ENCODE peak calls at places on chromosomes 5 and 9, in four cellular contexts. L is cardiac muscle cell, A is HFF-Myc, G is Calu3. Q is an unnamed sample.

GRCh38 chr9:76456202-76456926 is 2.6 kb upstream of the GCNT1 start:
- DNase-seq in G (peak), L (peak), A (no peak), Q (peak)

GRCh38 chr9:93674580-93675335 is 98.4 kb downstream of the PHF2 start:
- DNase-seq in G (no peak), L (no peak), A (no peak), Q (no peak)

GRCh38 chr5:157121709-157122108 is 12.9 kb upstream of the HAVCR2 start:
- DNase-seq in A (no peak), G (no peak), L (no peak), Q (no peak)

GRCh38 chr5:3843691-3844090 is 248.1 kb downstream of the IRX1 start:
- DNase-seq in A (no peak), L (peak), G (no peak), Q (no peak)

GRCh38 chr5:87383216-87383615 is 29.5 kb downstream of the CCNH start:
- DNase-seq in L (no peak), G (no peak), A (peak), Q (no peak)

GRCh38 chr5:45277860-45278259 is 418.3 kb downstream of the HCN1 start:
- DNase-seq in G (no peak), A (no peak), L (no peak), Q (no peak)

GRCh38 chr9:125125523-125125922 is 17.8 kb downstream of the SCAI start:
- DNase-seq in G (no peak), A (no peak), L (no peak), Q (no peak)

GRCh38 chr5:36607114-36607561 is 732 bp downstream of the SLC1A3 start:
- DNase-seq in G (peak), A (peak), L (peak), Q (peak)

GRCh38 chr5:150556106-150556505 is 48.2 kb downstream of the NDST1 start:
- DNase-seq in L (no peak), A (no peak), G (no peak), Q (no peak)

GRCh38 chr5:131814990-131815389 is 18.2 kb upstream of the FNIP1 start:
- DNase-seq in L (no peak), A (peak), G (peak), Q (no peak)
- TF ChIP-seq CTCF in L (no peak), A (no peak), G (no peak), Q (no peak)

GRCh38 chr9:26510137-26510536 is 382.5 kb downstream of the CAAP1 start:
- DNase-seq in L (no peak), G (no peak), A (no peak), Q (no peak)
- TF ChIP-seq CTCF in L (no peak), G (no peak), A (no peak), Q (no peak)

DNA sequence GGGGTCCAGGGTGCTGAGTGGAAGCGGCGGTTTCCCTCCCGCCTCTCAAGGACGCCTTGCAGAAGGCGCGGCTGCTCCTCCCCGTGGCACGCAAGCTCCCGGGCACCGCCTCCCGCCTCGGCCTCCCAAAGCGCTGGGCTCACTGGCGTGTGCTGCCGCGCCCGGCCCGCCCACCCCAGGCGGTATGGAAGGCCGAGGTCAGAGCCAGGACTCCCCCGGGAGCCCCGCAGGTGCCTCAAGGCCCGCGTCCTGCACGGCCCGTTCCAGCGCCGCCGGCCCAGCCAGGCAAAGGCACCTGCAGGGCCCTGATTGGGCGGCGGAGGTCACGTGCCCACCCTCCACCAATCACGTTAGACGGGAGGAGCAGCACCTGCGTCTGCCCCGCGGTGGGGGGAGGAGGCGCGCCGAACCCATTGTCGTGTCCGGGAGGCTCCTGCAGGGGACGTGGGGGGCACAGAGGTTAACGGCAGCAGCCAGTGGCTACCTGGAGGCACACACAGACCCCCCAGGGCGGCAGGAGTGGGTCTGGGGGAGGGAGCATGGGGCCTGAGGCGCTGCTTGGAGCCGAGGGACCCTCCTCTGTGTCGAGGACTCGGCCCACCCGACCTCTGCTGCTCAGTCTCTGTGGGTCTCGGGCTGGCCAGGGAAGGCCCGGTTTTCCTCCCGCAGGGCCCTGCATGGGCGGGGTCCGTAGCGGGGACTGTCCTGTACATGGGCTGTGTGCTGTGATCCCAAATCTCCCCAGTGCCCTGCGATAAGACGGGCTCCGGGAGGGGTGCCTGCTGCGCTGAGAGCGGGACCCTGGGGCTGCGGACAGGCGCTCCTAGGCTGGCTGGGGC is 2.0 kb upstream of the LCN12 start:
- DNase-seq in G (peak), A (peak), L (peak), Q (peak)
- TF ChIP-seq CTCF in G (no peak), A (no peak), L (no peak), Q (no peak)

GRCh38 chr5:6833406-6833805 is 120.2 kb downstream of the TENT4A start:
- DNase-seq in A (no peak), L (no peak), G (no peak), Q (no peak)

GRCh38 chr5:6837095-6837494 is 123.9 kb downstream of the TENT4A start:
- DNase-seq in G (no peak), A (no peak), L (no peak), Q (no peak)

GRCh38 chr5:6832272-6832671 is 119.0 kb downstream of the TENT4A start:
- DNase-seq in G (no peak), A (no peak), L (no peak), Q (no peak)

GRCh38 chr5:6832994-6833393 is 119.8 kb downstream of the TENT4A start:
- DNase-seq in A (no peak), G (no peak), L (no peak), Q (no peak)

DNA sequence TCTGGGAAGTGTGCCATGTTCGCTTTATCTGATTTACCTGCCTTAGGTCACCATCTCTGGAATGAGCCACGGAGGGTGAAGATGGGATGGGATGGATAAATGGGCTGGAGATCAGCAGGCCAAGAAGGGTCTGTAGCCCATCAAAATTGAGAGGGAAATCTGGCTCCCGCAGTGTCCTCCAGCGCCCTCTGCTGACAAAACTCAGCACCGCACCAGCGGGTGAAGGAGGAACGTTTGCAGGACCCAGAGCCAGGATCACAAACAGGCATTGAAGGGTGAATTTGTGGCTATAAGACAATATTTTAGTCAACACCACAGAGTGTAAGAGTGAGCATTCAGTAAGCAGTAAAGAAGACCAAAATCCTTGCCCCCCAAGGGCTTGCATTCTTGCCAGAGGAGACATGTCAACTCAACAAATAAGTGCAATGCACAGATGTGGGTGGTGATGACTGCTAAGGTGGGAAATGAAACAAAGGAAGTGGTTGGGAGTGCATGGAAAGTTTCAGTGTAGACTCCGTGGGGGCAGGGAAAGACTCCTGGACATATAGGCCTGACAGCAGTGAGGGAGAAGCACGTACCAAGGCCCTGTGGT is 124.4 kb downstream of the TENT4A start:
- DNase-seq in A (no peak), G (peak), L (peak), Q (peak)
- TF ChIP-seq CTCF in A (peak), G (peak), L (peak), Q (peak)

DNA sequence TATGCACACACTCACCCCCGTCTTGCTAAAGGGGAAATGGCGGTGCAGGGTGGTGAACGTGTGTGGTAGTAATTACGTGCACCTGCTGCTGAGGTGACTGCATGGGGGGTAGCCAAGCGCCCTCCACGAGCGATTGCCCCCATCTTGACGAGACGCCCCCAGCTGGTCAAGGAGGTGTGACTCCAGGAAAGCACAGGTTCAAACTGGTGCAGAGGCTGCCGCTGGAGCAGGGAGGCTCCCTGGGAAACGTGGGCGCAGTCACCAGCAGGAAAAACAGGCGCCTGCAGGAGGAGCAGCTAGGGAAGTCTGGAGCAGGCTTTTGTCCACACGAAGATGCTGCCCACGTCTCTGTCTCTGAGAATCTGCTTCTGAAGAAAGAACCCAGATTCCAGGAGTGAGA is 64.8 kb downstream of the IRX2 start:
- DNase-seq in A (no peak), L (no peak), G (no peak), Q (no peak)
- TF ChIP-seq CTCF in A (no peak), L (no peak), G (no peak), Q (no peak)